ENCODE peak calls at places on chromosomes 4 and X, in eight cellular contexts. One of them, this sample, is unnamed.

GRCh38 chrX:123807825-123808416 is 51.9 kb upstream of the XIAP start:
- DNase-seq in HCT116: no peak
- DNase-seq in SK-N-SH: no peak
- DNase-seq in endothelial cell of umbilical vein: no peak
- DNase-seq in A549: no peak
- DNase-seq in K562: peak; percentile 33
- DNase-seq in HepG2: no peak
- DNase-seq in GM12878: no peak
- DNase-seq in this sample: no peak

GRCh38 chr4:101667348-101667747 is 123.2 kb upstream of the BANK1 start:
- DNase-seq in SK-N-SH: no peak
- DNase-seq in HCT116: no peak
- DNase-seq in HepG2: no peak
- DNase-seq in K562: no peak
- DNase-seq in A549: no peak
- DNase-seq in GM12878: no peak
- DNase-seq in endothelial cell of umbilical vein: no peak
- DNase-seq in this sample: no peak

GRCh38 chrX:15606064-15606590 is 5.4 kb upstream of the ACE2 start:
- DNase-seq in HepG2: no peak
- DNase-seq in endothelial cell of umbilical vein: no peak
- DNase-seq in A549: no peak
- DNase-seq in GM12878: no peak
- DNase-seq in K562: no peak
- DNase-seq in SK-N-SH: no peak
- DNase-seq in HCT116: no peak
- DNase-seq in this sample: no peak

GRCh38 chr4:7874838-7875237 is 64.8 kb downstream of the AFAP1 start:
- DNase-seq in HCT116: no peak
- DNase-seq in SK-N-SH: no peak
- DNase-seq in endothelial cell of umbilical vein: no peak
- DNase-seq in A549: no peak
- DNase-seq in HepG2: no peak
- DNase-seq in GM12878: no peak
- DNase-seq in K562: no peak
- DNase-seq in this sample: no peak

GRCh38 chrX:127621780-127622179 is 430.4 kb downstream of the ACTRT1 start:
- DNase-seq in HCT116: no peak
- DNase-seq in endothelial cell of umbilical vein: no peak
- DNase-seq in A549: no peak
- DNase-seq in HepG2: no peak
- DNase-seq in SK-N-SH: no peak
- DNase-seq in K562: no peak
- DNase-seq in GM12878: no peak
- DNase-seq in this sample: no peak

GRCh38 chr4:185192059-185192458 is 11.7 kb downstream of the CFAP97 start:
- DNase-seq in A549: no peak
- DNase-seq in GM12878: no peak
- DNase-seq in SK-N-SH: no peak
- DNase-seq in endothelial cell of umbilical vein: no peak
- DNase-seq in K562: no peak
- DNase-seq in HepG2: no peak
- DNase-seq in HCT116: no peak
- DNase-seq in this sample: no peak

GRCh38 chr4:5572751-5573150 is 135.6 kb downstream of the EVC2 start:
- DNase-seq in HepG2: no peak
- DNase-seq in SK-N-SH: no peak
- DNase-seq in K562: no peak
- DNase-seq in GM12878: no peak
- DNase-seq in HCT116: no peak
- DNase-seq in A549: no peak
- DNase-seq in endothelial cell of umbilical vein: no peak
- DNase-seq in this sample: no peak

GRCh38 chrX:123072686-123073385 is 111.2 kb upstream of the GRIA3 start:
- DNase-seq in endothelial cell of umbilical vein: no peak
- DNase-seq in A549: no peak
- DNase-seq in HepG2: peak; percentile 44
- DNase-seq in K562: no peak
- DNase-seq in HCT116: no peak
- DNase-seq in SK-N-SH: no peak
- DNase-seq in GM12878: no peak
- DNase-seq in this sample: no peak

GRCh38 chr4:762211-763190 is 56.9 kb downstream of the PCGF3 start:
- DNase-seq in A549: peak; percentile 20
- DNase-seq in endothelial cell of umbilical vein: peak; percentile 26
- DNase-seq in HCT116: no peak
- DNase-seq in GM12878: no peak
- DNase-seq in K562: no peak
- DNase-seq in HepG2: peak; percentile 58
- DNase-seq in SK-N-SH: peak; percentile 62
- DNase-seq in this sample: peak; percentile 54

GRCh38 chr4:104128031-104128849 is 366.5 kb downstream of the CXXC4 start:
- DNase-seq in A549: peak; percentile 10
- DNase-seq in GM12878: no peak
- DNase-seq in K562: no peak
- DNase-seq in HepG2: no peak
- DNase-seq in HCT116: no peak
- DNase-seq in SK-N-SH: no peak
- DNase-seq in endothelial cell of umbilical vein: no peak
- DNase-seq in this sample: no peak

DNA sequence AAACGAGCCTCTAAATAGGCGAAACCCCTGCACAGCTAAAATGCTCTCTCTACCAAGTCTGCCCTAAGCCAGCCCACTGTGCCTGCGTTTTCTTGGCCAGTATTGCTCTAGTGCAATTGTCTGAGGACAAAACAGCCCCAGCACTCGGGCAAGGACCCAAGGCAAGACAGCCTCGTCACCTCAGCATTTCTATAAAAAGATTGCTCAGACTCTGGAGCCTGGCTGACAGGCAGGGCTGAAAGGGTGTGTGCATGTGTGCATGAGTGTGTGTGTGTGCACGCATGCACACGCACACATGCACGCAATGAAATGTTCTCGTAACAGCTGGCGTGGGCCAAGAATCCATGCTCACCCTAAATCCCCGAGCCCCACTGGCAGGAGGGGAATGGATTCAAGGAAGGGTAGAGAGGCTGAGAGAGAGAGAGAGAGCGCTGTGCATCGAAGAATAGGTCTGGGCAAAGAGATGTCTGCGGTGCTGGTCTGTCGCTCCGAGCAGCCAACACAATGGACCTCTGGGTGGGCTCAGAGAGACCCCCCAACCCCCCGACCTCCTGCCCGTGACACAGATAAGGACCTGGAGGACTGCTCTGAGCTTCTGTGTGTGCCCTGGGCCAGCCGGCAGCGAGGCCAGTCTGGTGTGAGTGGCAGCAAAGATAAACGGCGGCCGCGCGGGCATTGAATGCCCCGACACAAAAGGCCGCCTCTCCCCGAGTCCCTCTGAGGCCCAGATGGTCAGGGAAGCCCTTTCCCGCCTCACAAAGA is 579.1 kb downstream of the BCOR start:
- DNase-seq in GM12878: no peak
- DNase-seq in A549: no peak
- DNase-seq in HCT116: no peak
- DNase-seq in SK-N-SH: peak; percentile 55
- DNase-seq in K562: no peak
- DNase-seq in endothelial cell of umbilical vein: no peak
- DNase-seq in HepG2: no peak
- DNase-seq in this sample: no peak
- H3K4me3 ChIP-seq in GM12878: no peak overlapping the region
- H3K4me3 ChIP-seq in A549: no peak overlapping the region
- H3K4me3 ChIP-seq in HCT116: no peak overlapping the region
- H3K4me3 ChIP-seq in SK-N-SH: no peak overlapping the region
- H3K4me3 ChIP-seq in K562: no peak overlapping the region
- H3K4me3 ChIP-seq in endothelial cell of umbilical vein: no peak overlapping the region
- H3K4me3 ChIP-seq in HepG2: no peak overlapping the region
- H3K4me3 ChIP-seq in this sample: no peak overlapping the region

DNA sequence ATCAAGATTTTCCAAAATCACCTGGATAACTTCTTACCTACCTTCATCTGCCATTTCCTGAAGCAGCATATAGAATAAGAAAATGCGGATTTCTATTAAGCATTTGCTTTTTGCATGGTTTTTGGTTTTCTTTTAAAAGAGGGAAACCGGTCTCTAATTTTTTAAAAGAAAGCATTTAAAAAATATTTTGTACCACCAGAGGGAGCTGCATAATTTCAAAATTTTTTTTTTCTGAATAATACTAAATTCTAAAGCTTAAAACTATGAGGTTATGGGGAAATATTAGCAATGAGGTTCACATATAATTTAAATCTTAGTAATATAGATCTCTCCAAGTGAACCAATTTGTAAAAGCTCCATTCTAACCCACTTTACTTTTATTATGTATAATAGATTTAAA is 137.7 kb upstream of the TENT5D start:
- DNase-seq in K562: no peak
- DNase-seq in HCT116: no peak
- DNase-seq in endothelial cell of umbilical vein: no peak
- DNase-seq in SK-N-SH: no peak
- DNase-seq in GM12878: no peak
- DNase-seq in A549: no peak
- DNase-seq in HepG2: no peak
- DNase-seq in this sample: no peak
- TF ChIP-seq CTCF in K562: no peak
- TF ChIP-seq CTCF in HCT116: no peak
- TF ChIP-seq CTCF in endothelial cell of umbilical vein: no peak
- TF ChIP-seq CTCF in SK-N-SH: peak; percentile 68
- TF ChIP-seq CTCF in GM12878: no peak
- TF ChIP-seq CTCF in A549: peak; percentile 24
- TF ChIP-seq CTCF in HepG2: no peak
- TF ChIP-seq CTCF in this sample: no peak

GRCh38 chrX:86806786-86807185 is 658.5 kb downstream of the DACH2 start:
- DNase-seq in A549: peak; percentile 23
- DNase-seq in GM12878: no peak
- DNase-seq in HCT116: no peak
- DNase-seq in SK-N-SH: peak; percentile 12
- DNase-seq in endothelial cell of umbilical vein: no peak
- DNase-seq in K562: peak; percentile 2
- DNase-seq in HepG2: peak; percentile 6
- DNase-seq in this sample: peak; percentile 41
- TF ChIP-seq MAX in A549: no peak
- TF ChIP-seq MAX in GM12878: no peak
- TF ChIP-seq MAX in HCT116: no peak
- TF ChIP-seq MAX in SK-N-SH: no peak
- TF ChIP-seq MAX in endothelial cell of umbilical vein: no peak
- TF ChIP-seq MAX in K562: no peak
- TF ChIP-seq MAX in HepG2: no peak
- TF ChIP-seq MAX in this sample: no peak

GRCh38 chrX:101079736-101080135 is 1.1 kb downstream of the TMEM35A start:
- DNase-seq in HCT116: no peak
- DNase-seq in A549: no peak
- DNase-seq in HepG2: no peak
- DNase-seq in K562: no peak
- DNase-seq in SK-N-SH: no peak
- DNase-seq in endothelial cell of umbilical vein: no peak
- DNase-seq in GM12878: no peak
- DNase-seq in this sample: no peak
- H3K4me3 ChIP-seq in HCT116: no peak overlapping the region
- H3K4me3 ChIP-seq in A549: no peak overlapping the region
- H3K4me3 ChIP-seq in HepG2: no peak overlapping the region
- H3K4me3 ChIP-seq in K562: no peak overlapping the region
- H3K4me3 ChIP-seq in SK-N-SH: peak overlapping the region; percentile 60
- H3K4me3 ChIP-seq in endothelial cell of umbilical vein: no peak overlapping the region
- H3K4me3 ChIP-seq in GM12878: no peak overlapping the region
- H3K4me3 ChIP-seq in this sample: no peak overlapping the region